ENCODE peak calls at places on chromosomes 16 and 17, in ten cellular contexts. U, N, V, Q, P, Y, T, R, E and W are unnamed samples.

GRCh38 chr16:85627102-85627834 is 14.1 kb downstream of the GSE1 start:
- DNase-seq in U (no peak), N (no peak), V (no peak), Q (no peak), P (no peak), Y (no peak), T (no peak), R (no peak), E (no peak), W (no peak)

GRCh38 chr17:43952724-43953666 is 745 bp downstream of the PYY start:
- DNase-seq in U (no peak), N (no peak), V (peak; percentile 78), Q (no peak), P (peak; percentile 97), Y (peak; percentile 89), T (no peak), R (no peak), E (no peak), W (peak; percentile 74)

GRCh38 chr17:80999224-81000088 is 7.8 kb downstream of the CHMP6 start:
- DNase-seq in U (no peak), N (no peak), V (no peak), Q (no peak), P (peak; percentile 58), Y (no peak), T (no peak), R (no peak), E (no peak), W (no peak)

GRCh38 chr17:9676084-9676483 is 30.8 kb downstream of the USP43 start:
- DNase-seq in U (no peak), N (no peak), V (no peak), Q (no peak), P (peak; percentile 56), Y (peak; percentile 44), T (no peak), R (no peak), E (no peak), W (no peak)

GRCh38 chr16:9115277-9115676 is 23.8 kb downstream of the HAPSTR1 start:
- DNase-seq in U (no peak), N (no peak), V (no peak), Q (no peak), P (peak; percentile 20), Y (peak; percentile 87), T (peak; percentile 38), R (peak; percentile 75), E (no peak), W (no peak)

GRCh38 chr16:53282975-53283946 is 151.0 kb upstream of the RBL2 start:
- DNase-seq in U (peak; percentile 23), N (no peak), V (no peak), Q (peak; percentile 72), P (no peak), Y (peak; percentile 63), T (peak; percentile 43), R (peak; percentile 63), E (no peak), W (peak; percentile 28)

GRCh38 chr17:65278050-65278819 is 141.1 kb downstream of the RGS9 start:
- DNase-seq in U (no peak), N (no peak), V (peak; percentile 78), Q (peak; percentile 5), P (peak; percentile 96), Y (peak; percentile 87), T (peak; percentile 69), R (peak; percentile 23), E (peak; percentile 63), W (peak; percentile 54)

GRCh38 chr16:55568151-55568693 is 1.7 kb downstream of the CAPNS2 start:
- DNase-seq in U (no peak), N (no peak), V (no peak), Q (no peak), P (no peak), Y (no peak), T (no peak), R (no peak), E (no peak), W (no peak)

GRCh38 chr17:13154932-13155331 is 137.1 kb upstream of the ELAC2 start:
- DNase-seq in U (no peak), N (no peak), V (no peak), Q (no peak), P (no peak), Y (no peak), T (no peak), R (no peak), E (no peak), W (no peak)

GRCh38 chr17:8186787-8187516 is 3.0 kb downstream of the BORCS6 start:
- DNase-seq in U (peak; percentile 97), N (peak; percentile 94), V (peak; percentile 93), Q (peak; percentile 90), P (peak; percentile 100), Y (peak; percentile 98), T (peak; percentile 94), R (peak; percentile 90), E (peak; percentile 96), W (peak; percentile 85)

GRCh38 chr17:45852535-45853297 is 8.0 kb downstream of the SPPL2C start:
- DNase-seq in U (no peak), N (peak; percentile 16), V (peak; percentile 76), Q (peak; percentile 78), P (peak; percentile 91), Y (peak; percentile 67), T (peak; percentile 47), R (peak; percentile 37), E (peak; percentile 63), W (peak; percentile 28)

GRCh38 chr17:66673668-66674276 is 161.1 kb upstream of the CACNG5 start:
- DNase-seq in U (no peak), N (peak; percentile 21), V (peak; percentile 52), Q (peak; percentile 52), P (peak; percentile 87), Y (peak; percentile 88), T (peak; percentile 73), R (peak; percentile 54), E (peak; percentile 59), W (peak; percentile 51)

GRCh38 chr17:63431939-63432804 is 13.9 kb downstream of the CYB561 start:
- DNase-seq in U (no peak), N (no peak), V (no peak), Q (no peak), P (no peak), Y (peak; percentile 62), T (peak; percentile 52), R (no peak), E (no peak), W (no peak)

GRCh38 chr17:82168568-82168967 is 44.1 kb downstream of the CCDC57 start:
- DNase-seq in U (no peak), N (no peak), V (no peak), Q (no peak), P (no peak), Y (no peak), T (no peak), R (no peak), E (no peak), W (no peak)